ENCODE peak calls at places on chromosomes 11 and 22, in eight cellular contexts. T, O, I, C, N, B, H and U are unnamed samples.

GRCh38 chr11:120648706-120649250 is 137.2 kb downstream of the GRIK4 start:
- DNase-seq in O (no peak), C (no peak), H (no peak), B (no peak), N (no peak), I (no peak), T (no peak), U (no peak)

GRCh38 chr22:37983860-37984791 is at the start of gene SOX10:
- DNase-seq in T (no peak), H (no peak), O (no peak), I (no peak), C (no peak), B (no peak), N (no peak), U (no peak)

GRCh38 chr11:63939351-63939920 is 634 bp downstream of the NAA40 start:
- DNase-seq in O (no peak), N (no peak), H (no peak), B (no peak), T (no peak), C (peak; percentile 60), I (no peak), U (peak; percentile 29)

GRCh38 chr11:8032576-8033311 is 45.6 kb downstream of the EIF3F start:
- DNase-seq in C (peak; percentile 62), T (no peak), H (no peak), I (no peak), B (no peak), N (peak; percentile 42), O (no peak), U (no peak)

GRCh38 chr11:78040691-78041379 is 17.8 kb upstream of the KCTD14 start:
- DNase-seq in I (no peak), T (no peak), N (no peak), H (no peak), C (no peak), O (no peak), B (no peak), U (peak; percentile 43)

GRCh38 chr22:26485013-26485412 is 1.3 kb downstream of the SRRD start:
- DNase-seq in N (no peak), C (no peak), O (no peak), H (no peak), T (no peak), I (no peak), B (no peak), U (peak; percentile 53)

GRCh38 chr11:35963911-35964310 is 20.0 kb downstream of the LDLRAD3 start:
- DNase-seq in I (no peak), B (no peak), T (no peak), O (no peak), C (no peak), H (no peak), N (no peak), U (no peak)

GRCh38 chr11:84524422-84525051 is 1102.6 kb downstream of the DLG2 start:
- DNase-seq in B (no peak), C (peak; percentile 12), T (peak; percentile 9), I (no peak), H (no peak), N (no peak), O (no peak), U (peak; percentile 5)

GRCh38 chr11:67504950-67505561 is at the start of gene PITPNM1:
- DNase-seq in C (peak; percentile 85), I (no peak), T (peak; percentile 77), O (no peak), B (peak; percentile 70), N (peak; percentile 92), H (peak; percentile 80), U (peak; percentile 69)

GRCh38 chr11:554824-555499 is 5.6 kb downstream of the LMNTD2 start:
- DNase-seq in H (peak; percentile 74), B (peak; percentile 65), O (no peak), N (peak; percentile 83), T (no peak), C (peak; percentile 84), I (peak; percentile 12), U (peak; percentile 51)

GRCh38 chr11:4606231-4607015 is 1.6 kb downstream of the TRIM68 start:
- DNase-seq in O (no peak), N (no peak), B (no peak), C (no peak), I (no peak), H (no peak), T (no peak), U (peak; percentile 36)

GRCh38 chr11:22508691-22509090 is 116.9 kb downstream of the FANCF start:
- DNase-seq in O (no peak), T (no peak), B (no peak), N (no peak), H (no peak), I (no peak), C (no peak), U (no peak)

GRCh38 chr11:64947202-64947814 is 11.6 kb upstream of the GPHA2 start:
- DNase-seq in C (no peak), O (no peak), N (no peak), I (no peak), H (no peak), B (no peak), T (no peak), U (peak; percentile 29)

GRCh38 chr11:44865866-44866272 is 84.8 kb downstream of the TP53I11 start:
- DNase-seq in C (peak; percentile 49), H (no peak), O (no peak), N (no peak), B (no peak), I (no peak), T (no peak), U (no peak)

GRCh38 chr11:115301029-115301428 is 203.2 kb downstream of the CADM1 start:
- DNase-seq in I (no peak), T (no peak), N (no peak), H (no peak), C (no peak), O (no peak), B (no peak), U (peak; percentile 50)